ENCODE peak calls at places on chromosome 6, in eight cellular contexts. One of them, this sample, is unnamed.
A peak's percentile ranks its signal among the peaks of the same experiment; 100 is the strongest.

GRCh38 chr6:20688710-20689500 is 154.6 kb downstream of the CDKAL1 start:
- DNase-seq in right lobe of liver: no peak
- DNase-seq in dorsolateral prefrontal cortex: no peak
- DNase-seq in LoVo: no peak
- DNase-seq in SK-N-SH: no peak
- DNase-seq in SK-N-MC: no peak
- DNase-seq in occipital lobe: no peak
- DNase-seq in T-helper 1 cell: no peak
- DNase-seq in this sample: no peak

GRCh38 chr6:139871844-139872510 is 497.5 kb upstream of the CITED2 start:
- DNase-seq in LoVo: no peak
- DNase-seq in occipital lobe: no peak
- DNase-seq in dorsolateral prefrontal cortex: no peak
- DNase-seq in right lobe of liver: no peak
- DNase-seq in SK-N-SH: no peak
- DNase-seq in T-helper 1 cell: no peak
- DNase-seq in SK-N-MC: peak; percentile 63
- DNase-seq in this sample: no peak

GRCh38 chr6:69232506-69233194 is 564.2 kb downstream of the LMBRD1 start:
- DNase-seq in occipital lobe: peak; percentile 66
- DNase-seq in SK-N-MC: peak; percentile 60
- DNase-seq in SK-N-SH: peak; percentile 55
- DNase-seq in right lobe of liver: peak; percentile 62
- DNase-seq in dorsolateral prefrontal cortex: peak; percentile 67
- DNase-seq in LoVo: peak; percentile 57
- DNase-seq in T-helper 1 cell: no peak
- DNase-seq in this sample: peak; percentile 7

GRCh38 chr6:104407957-104408356 is 451.8 kb downstream of the HACE1 start:
- DNase-seq in dorsolateral prefrontal cortex: no peak
- DNase-seq in occipital lobe: no peak
- DNase-seq in T-helper 1 cell: no peak
- DNase-seq in right lobe of liver: no peak
- DNase-seq in SK-N-MC: no peak
- DNase-seq in LoVo: no peak
- DNase-seq in SK-N-SH: no peak
- DNase-seq in this sample: no peak

GRCh38 chr6:39273394-39273793 is 40.8 kb downstream of the KCNK17 start:
- DNase-seq in LoVo: no peak
- DNase-seq in SK-N-MC: no peak
- DNase-seq in dorsolateral prefrontal cortex: no peak
- DNase-seq in T-helper 1 cell: no peak
- DNase-seq in SK-N-SH: no peak
- DNase-seq in right lobe of liver: no peak
- DNase-seq in occipital lobe: no peak
- DNase-seq in this sample: no peak

GRCh38 chr6:112268011-112268410 is 13.6 kb upstream of the LAMA4 start:
- DNase-seq in SK-N-SH: no peak
- DNase-seq in occipital lobe: no peak
- DNase-seq in dorsolateral prefrontal cortex: no peak
- DNase-seq in LoVo: no peak
- DNase-seq in right lobe of liver: no peak
- DNase-seq in SK-N-MC: no peak
- DNase-seq in T-helper 1 cell: no peak
- DNase-seq in this sample: no peak

GRCh38 chr6:170074435-170074834 is 216.4 kb downstream of the DLL1 start:
- DNase-seq in SK-N-MC: no peak
- DNase-seq in SK-N-SH: no peak
- DNase-seq in T-helper 1 cell: no peak
- DNase-seq in LoVo: no peak
- DNase-seq in dorsolateral prefrontal cortex: no peak
- DNase-seq in right lobe of liver: peak; percentile 15
- DNase-seq in occipital lobe: no peak
- DNase-seq in this sample: no peak

GRCh38 chr6:64074981-64075380 is 439.4 kb downstream of the PHF3 start:
- DNase-seq in occipital lobe: no peak
- DNase-seq in SK-N-MC: no peak
- DNase-seq in LoVo: no peak
- DNase-seq in dorsolateral prefrontal cortex: no peak
- DNase-seq in SK-N-SH: peak; percentile 9
- DNase-seq in T-helper 1 cell: no peak
- DNase-seq in right lobe of liver: no peak
- DNase-seq in this sample: no peak

GRCh38 chr6:81487489-81487888 is 265.0 kb downstream of the TENT5A start:
- DNase-seq in SK-N-SH: no peak
- DNase-seq in SK-N-MC: no peak
- DNase-seq in LoVo: no peak
- DNase-seq in right lobe of liver: no peak
- DNase-seq in dorsolateral prefrontal cortex: peak; percentile 71
- DNase-seq in T-helper 1 cell: no peak
- DNase-seq in occipital lobe: peak; percentile 28
- DNase-seq in this sample: no peak

GRCh38 chr6:82239597-82239996 is 7.9 kb downstream of the IBTK start:
- DNase-seq in SK-N-SH: no peak
- DNase-seq in SK-N-MC: no peak
- DNase-seq in dorsolateral prefrontal cortex: no peak
- DNase-seq in T-helper 1 cell: no peak
- DNase-seq in LoVo: no peak
- DNase-seq in occipital lobe: no peak
- DNase-seq in right lobe of liver: no peak
- DNase-seq in this sample: no peak

GRCh38 chr6:153069897-153070296 is 61.2 kb downstream of the RGS17 start:
- DNase-seq in T-helper 1 cell: no peak
- DNase-seq in SK-N-SH: no peak
- DNase-seq in LoVo: no peak
- DNase-seq in SK-N-MC: no peak
- DNase-seq in dorsolateral prefrontal cortex: no peak
- DNase-seq in occipital lobe: no peak
- DNase-seq in right lobe of liver: no peak
- DNase-seq in this sample: no peak